ENCODE peak calls at places on chromosomes 13 and 19, in eight cellular contexts. One of them, this sample, is unnamed.

GRCh38 chr13:92838786-92839185 is 387.8 kb upstream of the GPC6 start:
- DNase-seq in stimulated activated CD4-positive, alpha-beta T cell treated with anti-CD3 and anti-CD28 coated beads, Interleukin-1b, Interleukin-23, amount 100 ng/mL, for 1 hour: no peak
- DNase-seq in B cell: no peak
- DNase-seq in glutamatergic neuron: no peak
- DNase-seq in osteocyte: no peak
- DNase-seq in tibial nerve: no peak
- DNase-seq in stimulated activated CD8-positive, alpha-beta memory T cell treated with anti-CD3 and anti-CD28 coated beads, Interleukin-7, amount 100 ng/mL, for 24 hours: no peak
- DNase-seq in iPS DF 19.7: no peak
- DNase-seq in this sample: no peak

GRCh38 chr13:46622918-46623256 is 69.9 kb downstream of the LRCH1 start:
- DNase-seq in osteocyte: no peak
- DNase-seq in glutamatergic neuron: peak
- DNase-seq in iPS DF 19.7: no peak
- DNase-seq in tibial nerve: peak
- DNase-seq in stimulated activated CD8-positive, alpha-beta memory T cell treated with anti-CD3 and anti-CD28 coated beads, Interleukin-7, amount 100 ng/mL, for 24 hours: no peak
- DNase-seq in stimulated activated CD4-positive, alpha-beta T cell treated with anti-CD3 and anti-CD28 coated beads, Interleukin-1b, Interleukin-23, amount 100 ng/mL, for 1 hour: no peak
- DNase-seq in B cell: no peak
- DNase-seq in this sample: no peak

GRCh38 chr19:49971991-49972401 is 11.0 kb upstream of the SIGLEC11 start:
- DNase-seq in stimulated activated CD8-positive, alpha-beta memory T cell treated with anti-CD3 and anti-CD28 coated beads, Interleukin-7, amount 100 ng/mL, for 24 hours: no peak
- DNase-seq in stimulated activated CD4-positive, alpha-beta T cell treated with anti-CD3 and anti-CD28 coated beads, Interleukin-1b, Interleukin-23, amount 100 ng/mL, for 1 hour: no peak
- DNase-seq in iPS DF 19.7: no peak
- DNase-seq in osteocyte: no peak
- DNase-seq in glutamatergic neuron: no peak
- DNase-seq in tibial nerve: no peak
- DNase-seq in B cell: no peak
- DNase-seq in this sample: no peak

GRCh38 chr19:18488403-18488723 is 33.5 kb downstream of the ELL start:
- DNase-seq in B cell: no peak
- DNase-seq in stimulated activated CD4-positive, alpha-beta T cell treated with anti-CD3 and anti-CD28 coated beads, Interleukin-1b, Interleukin-23, amount 100 ng/mL, for 1 hour: no peak
- DNase-seq in tibial nerve: no peak
- DNase-seq in osteocyte: no peak
- DNase-seq in glutamatergic neuron: no peak
- DNase-seq in iPS DF 19.7: no peak
- DNase-seq in stimulated activated CD8-positive, alpha-beta memory T cell treated with anti-CD3 and anti-CD28 coated beads, Interleukin-7, amount 100 ng/mL, for 24 hours: no peak
- DNase-seq in this sample: no peak

GRCh38 chr19:42250249-42250665 is 4.7 kb downstream of the ERF start:
- DNase-seq in glutamatergic neuron: no peak
- DNase-seq in tibial nerve: no peak
- DNase-seq in stimulated activated CD8-positive, alpha-beta memory T cell treated with anti-CD3 and anti-CD28 coated beads, Interleukin-7, amount 100 ng/mL, for 24 hours: no peak
- DNase-seq in osteocyte: no peak
- DNase-seq in stimulated activated CD4-positive, alpha-beta T cell treated with anti-CD3 and anti-CD28 coated beads, Interleukin-1b, Interleukin-23, amount 100 ng/mL, for 1 hour: no peak
- DNase-seq in iPS DF 19.7: no peak
- DNase-seq in B cell: no peak
- DNase-seq in this sample: no peak

GRCh38 chr13:99150575-99151370 is 49.9 kb upstream of the UBAC2 start:
- DNase-seq in osteocyte: no peak
- DNase-seq in stimulated activated CD8-positive, alpha-beta memory T cell treated with anti-CD3 and anti-CD28 coated beads, Interleukin-7, amount 100 ng/mL, for 24 hours: no peak
- DNase-seq in glutamatergic neuron: no peak
- DNase-seq in B cell: no peak
- DNase-seq in iPS DF 19.7: no peak
- DNase-seq in tibial nerve: no peak
- DNase-seq in stimulated activated CD4-positive, alpha-beta T cell treated with anti-CD3 and anti-CD28 coated beads, Interleukin-1b, Interleukin-23, amount 100 ng/mL, for 1 hour: no peak
- DNase-seq in this sample: no peak

GRCh38 chr19:6039541-6040225 is 61.7 kb upstream of the RANBP3 start:
- DNase-seq in B cell: no peak
- DNase-seq in stimulated activated CD4-positive, alpha-beta T cell treated with anti-CD3 and anti-CD28 coated beads, Interleukin-1b, Interleukin-23, amount 100 ng/mL, for 1 hour: no peak
- DNase-seq in osteocyte: peak
- DNase-seq in glutamatergic neuron: no peak
- DNase-seq in iPS DF 19.7: no peak
- DNase-seq in tibial nerve: no peak
- DNase-seq in stimulated activated CD8-positive, alpha-beta memory T cell treated with anti-CD3 and anti-CD28 coated beads, Interleukin-7, amount 100 ng/mL, for 24 hours: no peak
- DNase-seq in this sample: no peak

GRCh38 chr19:35292986-35293732 is 1.2 kb downstream of the MAG start:
- DNase-seq in glutamatergic neuron: no peak
- DNase-seq in stimulated activated CD8-positive, alpha-beta memory T cell treated with anti-CD3 and anti-CD28 coated beads, Interleukin-7, amount 100 ng/mL, for 24 hours: no peak
- DNase-seq in B cell: no peak
- DNase-seq in tibial nerve: no peak
- DNase-seq in osteocyte: no peak
- DNase-seq in iPS DF 19.7: no peak
- DNase-seq in stimulated activated CD4-positive, alpha-beta T cell treated with anti-CD3 and anti-CD28 coated beads, Interleukin-1b, Interleukin-23, amount 100 ng/mL, for 1 hour: no peak
- DNase-seq in this sample: no peak

GRCh38 chr19:31262673-31263308 is 86.4 kb downstream of the TSHZ3 start:
- DNase-seq in stimulated activated CD8-positive, alpha-beta memory T cell treated with anti-CD3 and anti-CD28 coated beads, Interleukin-7, amount 100 ng/mL, for 24 hours: no peak
- DNase-seq in tibial nerve: no peak
- DNase-seq in iPS DF 19.7: no peak
- DNase-seq in osteocyte: peak
- DNase-seq in glutamatergic neuron: no peak
- DNase-seq in stimulated activated CD4-positive, alpha-beta T cell treated with anti-CD3 and anti-CD28 coated beads, Interleukin-1b, Interleukin-23, amount 100 ng/mL, for 1 hour: no peak
- DNase-seq in B cell: no peak
- DNase-seq in this sample: no peak

GRCh38 chr19:41575998-41576397 is at the start of gene CEACAM21:
- DNase-seq in iPS DF 19.7: no peak
- DNase-seq in stimulated activated CD4-positive, alpha-beta T cell treated with anti-CD3 and anti-CD28 coated beads, Interleukin-1b, Interleukin-23, amount 100 ng/mL, for 1 hour: no peak
- DNase-seq in stimulated activated CD8-positive, alpha-beta memory T cell treated with anti-CD3 and anti-CD28 coated beads, Interleukin-7, amount 100 ng/mL, for 24 hours: no peak
- DNase-seq in osteocyte: no peak
- DNase-seq in B cell: peak
- DNase-seq in glutamatergic neuron: no peak
- DNase-seq in tibial nerve: peak
- DNase-seq in this sample: no peak

GRCh38 chr19:41521860-41522555 is 54.0 kb upstream of the CEACAM21 start:
- DNase-seq in glutamatergic neuron: peak
- DNase-seq in stimulated activated CD8-positive, alpha-beta memory T cell treated with anti-CD3 and anti-CD28 coated beads, Interleukin-7, amount 100 ng/mL, for 24 hours: no peak
- DNase-seq in stimulated activated CD4-positive, alpha-beta T cell treated with anti-CD3 and anti-CD28 coated beads, Interleukin-1b, Interleukin-23, amount 100 ng/mL, for 1 hour: no peak
- DNase-seq in B cell: peak
- DNase-seq in iPS DF 19.7: no peak
- DNase-seq in tibial nerve: no peak
- DNase-seq in osteocyte: no peak
- DNase-seq in this sample: no peak

GRCh38 chr13:94415484-94415883 is 64.0 kb downstream of the DCT start:
- DNase-seq in tibial nerve: no peak
- DNase-seq in osteocyte: no peak
- DNase-seq in stimulated activated CD8-positive, alpha-beta memory T cell treated with anti-CD3 and anti-CD28 coated beads, Interleukin-7, amount 100 ng/mL, for 24 hours: no peak
- DNase-seq in iPS DF 19.7: no peak
- DNase-seq in glutamatergic neuron: no peak
- DNase-seq in stimulated activated CD4-positive, alpha-beta T cell treated with anti-CD3 and anti-CD28 coated beads, Interleukin-1b, Interleukin-23, amount 100 ng/mL, for 1 hour: no peak
- DNase-seq in B cell: no peak
- DNase-seq in this sample: peak

GRCh38 chr13:28140433-28141125 is 2.2 kb downstream of the PAN3 start:
- DNase-seq in stimulated activated CD8-positive, alpha-beta memory T cell treated with anti-CD3 and anti-CD28 coated beads, Interleukin-7, amount 100 ng/mL, for 24 hours: no peak
- DNase-seq in osteocyte: no peak
- DNase-seq in iPS DF 19.7: no peak
- DNase-seq in tibial nerve: no peak
- DNase-seq in stimulated activated CD4-positive, alpha-beta T cell treated with anti-CD3 and anti-CD28 coated beads, Interleukin-1b, Interleukin-23, amount 100 ng/mL, for 1 hour: no peak
- DNase-seq in glutamatergic neuron: no peak
- DNase-seq in B cell: no peak
- DNase-seq in this sample: no peak

GRCh38 chr19:49340865-49341718 is 5.9 kb downstream of the CD37 start:
- DNase-seq in iPS DF 19.7: no peak
- DNase-seq in tibial nerve: no peak
- DNase-seq in osteocyte: no peak
- DNase-seq in stimulated activated CD8-positive, alpha-beta memory T cell treated with anti-CD3 and anti-CD28 coated beads, Interleukin-7, amount 100 ng/mL, for 24 hours: no peak
- DNase-seq in glutamatergic neuron: no peak
- DNase-seq in B cell: no peak
- DNase-seq in stimulated activated CD4-positive, alpha-beta T cell treated with anti-CD3 and anti-CD28 coated beads, Interleukin-1b, Interleukin-23, amount 100 ng/mL, for 1 hour: no peak
- DNase-seq in this sample: no peak

GRCh38 chr19:31135841-31136240 is 213.4 kb downstream of the TSHZ3 start:
- DNase-seq in stimulated activated CD4-positive, alpha-beta T cell treated with anti-CD3 and anti-CD28 coated beads, Interleukin-1b, Interleukin-23, amount 100 ng/mL, for 1 hour: no peak
- DNase-seq in osteocyte: no peak
- DNase-seq in B cell: no peak
- DNase-seq in tibial nerve: no peak
- DNase-seq in glutamatergic neuron: no peak
- DNase-seq in stimulated activated CD8-positive, alpha-beta memory T cell treated with anti-CD3 and anti-CD28 coated beads, Interleukin-7, amount 100 ng/mL, for 24 hours: no peak
- DNase-seq in iPS DF 19.7: no peak
- DNase-seq in this sample: no peak

GRCh38 chr19:54029930-54030490 is 33.7 kb downstream of the VSTM1 start:
- DNase-seq in iPS DF 19.7: peak
- DNase-seq in osteocyte: no peak
- DNase-seq in glutamatergic neuron: peak
- DNase-seq in stimulated activated CD8-positive, alpha-beta memory T cell treated with anti-CD3 and anti-CD28 coated beads, Interleukin-7, amount 100 ng/mL, for 24 hours: peak
- DNase-seq in tibial nerve: peak
- DNase-seq in stimulated activated CD4-positive, alpha-beta T cell treated with anti-CD3 and anti-CD28 coated beads, Interleukin-1b, Interleukin-23, amount 100 ng/mL, for 1 hour: no peak
- DNase-seq in B cell: no peak
- DNase-seq in this sample: peak

GRCh38 chr19:8397746-8398721 is 7.9 kb downstream of the RAB11B start:
- DNase-seq in B cell: no peak
- DNase-seq in iPS DF 19.7: no peak
- DNase-seq in osteocyte: no peak
- DNase-seq in stimulated activated CD4-positive, alpha-beta T cell treated with anti-CD3 and anti-CD28 coated beads, Interleukin-1b, Interleukin-23, amount 100 ng/mL, for 1 hour: no peak
- DNase-seq in tibial nerve: no peak
- DNase-seq in stimulated activated CD8-positive, alpha-beta memory T cell treated with anti-CD3 and anti-CD28 coated beads, Interleukin-7, amount 100 ng/mL, for 24 hours: no peak
- DNase-seq in glutamatergic neuron: no peak
- DNase-seq in this sample: no peak

GRCh38 chr13:81929988-81930387 is 1589.1 kb upstream of the SPRY2 start:
- DNase-seq in stimulated activated CD4-positive, alpha-beta T cell treated with anti-CD3 and anti-CD28 coated beads, Interleukin-1b, Interleukin-23, amount 100 ng/mL, for 1 hour: no peak
- DNase-seq in iPS DF 19.7: peak
- DNase-seq in tibial nerve: no peak
- DNase-seq in osteocyte: no peak
- DNase-seq in glutamatergic neuron: no peak
- DNase-seq in stimulated activated CD8-positive, alpha-beta memory T cell treated with anti-CD3 and anti-CD28 coated beads, Interleukin-7, amount 100 ng/mL, for 24 hours: no peak
- DNase-seq in B cell: no peak
- DNase-seq in this sample: peak

GRCh38 chr19:13099073-13099999 is 3.3 kb downstream of the LYL1 start:
- DNase-seq in B cell: peak
- DNase-seq in stimulated activated CD4-positive, alpha-beta T cell treated with anti-CD3 and anti-CD28 coated beads, Interleukin-1b, Interleukin-23, amount 100 ng/mL, for 1 hour: peak
- DNase-seq in iPS DF 19.7: no peak
- DNase-seq in glutamatergic neuron: peak
- DNase-seq in stimulated activated CD8-positive, alpha-beta memory T cell treated with anti-CD3 and anti-CD28 coated beads, Interleukin-7, amount 100 ng/mL, for 24 hours: no peak
- DNase-seq in osteocyte: no peak
- DNase-seq in tibial nerve: peak
- DNase-seq in this sample: peak

GRCh38 chr13:94177041-94177440 is 302.4 kb downstream of the DCT start:
- DNase-seq in stimulated activated CD4-positive, alpha-beta T cell treated with anti-CD3 and anti-CD28 coated beads, Interleukin-1b, Interleukin-23, amount 100 ng/mL, for 1 hour: no peak
- DNase-seq in iPS DF 19.7: no peak
- DNase-seq in B cell: no peak
- DNase-seq in tibial nerve: no peak
- DNase-seq in stimulated activated CD8-positive, alpha-beta memory T cell treated with anti-CD3 and anti-CD28 coated beads, Interleukin-7, amount 100 ng/mL, for 24 hours: no peak
- DNase-seq in glutamatergic neuron: no peak
- DNase-seq in osteocyte: no peak
- DNase-seq in this sample: no peak

GRCh38 chr19:45391871-45392665 is 12.8 kb downstream of the PPP1R13L start:
- DNase-seq in iPS DF 19.7: no peak
- DNase-seq in osteocyte: no peak
- DNase-seq in glutamatergic neuron: no peak
- DNase-seq in stimulated activated CD4-positive, alpha-beta T cell treated with anti-CD3 and anti-CD28 coated beads, Interleukin-1b, Interleukin-23, amount 100 ng/mL, for 1 hour: no peak
- DNase-seq in stimulated activated CD8-positive, alpha-beta memory T cell treated with anti-CD3 and anti-CD28 coated beads, Interleukin-7, amount 100 ng/mL, for 24 hours: no peak
- DNase-seq in B cell: no peak
- DNase-seq in tibial nerve: no peak
- DNase-seq in this sample: no peak

GRCh38 chr13:99750951-99751350 is 220.6 kb downstream of the ZIC5 start:
- DNase-seq in glutamatergic neuron: no peak
- DNase-seq in stimulated activated CD8-positive, alpha-beta memory T cell treated with anti-CD3 and anti-CD28 coated beads, Interleukin-7, amount 100 ng/mL, for 24 hours: no peak
- DNase-seq in iPS DF 19.7: no peak
- DNase-seq in osteocyte: no peak
- DNase-seq in B cell: no peak
- DNase-seq in stimulated activated CD4-positive, alpha-beta T cell treated with anti-CD3 and anti-CD28 coated beads, Interleukin-1b, Interleukin-23, amount 100 ng/mL, for 1 hour: no peak
- DNase-seq in tibial nerve: no peak
- DNase-seq in this sample: no peak

GRCh38 chr13:42355118-42355840 is 83.3 kb downstream of the AKAP11 start:
- DNase-seq in iPS DF 19.7: no peak
- DNase-seq in stimulated activated CD8-positive, alpha-beta memory T cell treated with anti-CD3 and anti-CD28 coated beads, Interleukin-7, amount 100 ng/mL, for 24 hours: no peak
- DNase-seq in osteocyte: no peak
- DNase-seq in glutamatergic neuron: no peak
- DNase-seq in tibial nerve: no peak
- DNase-seq in B cell: no peak
- DNase-seq in stimulated activated CD4-positive, alpha-beta T cell treated with anti-CD3 and anti-CD28 coated beads, Interleukin-1b, Interleukin-23, amount 100 ng/mL, for 1 hour: peak
- DNase-seq in this sample: no peak

GRCh38 chr13:49220856-49221614 is 897 bp downstream of the MLNR start:
- DNase-seq in osteocyte: no peak
- DNase-seq in stimulated activated CD8-positive, alpha-beta memory T cell treated with anti-CD3 and anti-CD28 coated beads, Interleukin-7, amount 100 ng/mL, for 24 hours: no peak
- DNase-seq in tibial nerve: no peak
- DNase-seq in B cell: peak
- DNase-seq in glutamatergic neuron: peak
- DNase-seq in stimulated activated CD4-positive, alpha-beta T cell treated with anti-CD3 and anti-CD28 coated beads, Interleukin-1b, Interleukin-23, amount 100 ng/mL, for 1 hour: no peak
- DNase-seq in iPS DF 19.7: no peak
- DNase-seq in this sample: no peak

GRCh38 chr13:100707818-100708740 is 33.5 kb upstream of the TMTC4 start:
- DNase-seq in iPS DF 19.7: no peak
- DNase-seq in stimulated activated CD4-positive, alpha-beta T cell treated with anti-CD3 and anti-CD28 coated beads, Interleukin-1b, Interleukin-23, amount 100 ng/mL, for 1 hour: no peak
- DNase-seq in glutamatergic neuron: no peak
- DNase-seq in osteocyte: no peak
- DNase-seq in stimulated activated CD8-positive, alpha-beta memory T cell treated with anti-CD3 and anti-CD28 coated beads, Interleukin-7, amount 100 ng/mL, for 24 hours: no peak
- DNase-seq in tibial nerve: no peak
- DNase-seq in B cell: no peak
- DNase-seq in this sample: no peak

GRCh38 chr13:26377038-26377437 is 123.1 kb downstream of the CDK8 start:
- DNase-seq in B cell: no peak
- DNase-seq in glutamatergic neuron: peak
- DNase-seq in stimulated activated CD4-positive, alpha-beta T cell treated with anti-CD3 and anti-CD28 coated beads, Interleukin-1b, Interleukin-23, amount 100 ng/mL, for 1 hour: no peak
- DNase-seq in iPS DF 19.7: peak
- DNase-seq in tibial nerve: no peak
- DNase-seq in osteocyte: no peak
- DNase-seq in stimulated activated CD8-positive, alpha-beta memory T cell treated with anti-CD3 and anti-CD28 coated beads, Interleukin-7, amount 100 ng/mL, for 24 hours: no peak
- DNase-seq in this sample: no peak

GRCh38 chr13:94128430-94128829 is 351.1 kb downstream of the DCT start:
- DNase-seq in tibial nerve: peak
- DNase-seq in glutamatergic neuron: no peak
- DNase-seq in B cell: no peak
- DNase-seq in osteocyte: no peak
- DNase-seq in iPS DF 19.7: no peak
- DNase-seq in stimulated activated CD4-positive, alpha-beta T cell treated with anti-CD3 and anti-CD28 coated beads, Interleukin-1b, Interleukin-23, amount 100 ng/mL, for 1 hour: no peak
- DNase-seq in stimulated activated CD8-positive, alpha-beta memory T cell treated with anti-CD3 and anti-CD28 coated beads, Interleukin-7, amount 100 ng/mL, for 24 hours: no peak
- DNase-seq in this sample: no peak